ENCODE peak calls at places on chromosome 18, in nine cellular contexts. I, G, B, A, H, Y, L, Z and M are unnamed samples.
A peak's percentile ranks its signal among the peaks of the same experiment; 100 is the strongest.

GRCh38 chr18:62200121-62200914 is 13.3 kb downstream of the RELCH start:
- DNase-seq in I (no peak), G (no peak), B (no peak), A (no peak), H (no peak), Y (no peak), L (no peak), Z (peak; percentile 36), M (peak; percentile 43)

GRCh38 chr18:2451556-2451955 is 119.7 kb downstream of the METTL4 start:
- DNase-seq in I (no peak), G (no peak), B (no peak), A (no peak), H (no peak), Y (no peak), L (no peak), Z (no peak), M (no peak)

GRCh38 chr18:36311026-36311570 is 13.6 kb downstream of the FHOD3 start:
- DNase-seq in I (no peak), G (no peak), B (no peak), A (no peak), H (no peak), Y (no peak), L (no peak), Z (no peak), M (no peak)

GRCh38 chr18:42893991-42894390 is 221.5 kb downstream of the RIT2 start:
- DNase-seq in I (no peak), G (no peak), B (no peak), A (peak; percentile 2), H (no peak), Y (no peak), L (no peak), Z (no peak), M (no peak)

GRCh38 chr18:71729611-71730010 is 814.5 kb downstream of the CBLN2 start:
- DNase-seq in I (no peak), G (no peak), B (no peak), A (no peak), H (no peak), Y (no peak), L (no peak), Z (no peak), M (no peak)

GRCh38 chr18:77044866-77045664 is 87.5 kb downstream of the MBP start:
- DNase-seq in I (no peak), G (peak; percentile 68), B (no peak), A (no peak), H (no peak), Y (no peak), L (peak; percentile 78), Z (no peak), M (no peak)

GRCh38 chr18:30177056-30177455 is 865.5 kb downstream of the DSC3 start:
- DNase-seq in I (no peak), G (no peak), B (no peak), A (no peak), H (no peak), Y (no peak), L (no peak), Z (no peak), M (peak; percentile 42)

GRCh38 chr18:22913861-22914260 is 19.3 kb upstream of the RBBP8 start:
- DNase-seq in I (peak; percentile 85), G (peak; percentile 72), B (no peak), A (no peak), H (no peak), Y (no peak), L (no peak), Z (no peak), M (peak; percentile 99)

GRCh38 chr18:56062931-56063330 is 474.9 kb upstream of the TCF4 start:
- DNase-seq in I (no peak), G (no peak), B (no peak), A (no peak), H (no peak), Y (no peak), L (no peak), Z (no peak), M (no peak)

GRCh38 chr18:39480494-39481245 is 1915.1 kb upstream of the CELF4 start:
- DNase-seq in I (no peak), G (no peak), B (no peak), A (no peak), H (no peak), Y (no peak), L (no peak), Z (peak; percentile 55), M (peak; percentile 59)

GRCh38 chr18:75350440-75350839 is 77.1 kb downstream of the SMIM21 start:
- DNase-seq in I (no peak), G (peak; percentile 55), B (no peak), A (peak; percentile 65), H (peak; percentile 4), Y (no peak), L (no peak), Z (no peak), M (no peak)

GRCh38 chr18:75455249-75456183 is 28.0 kb upstream of the SMIM21 start:
- DNase-seq in I (no peak), G (no peak), B (no peak), A (peak; percentile 65), H (no peak), Y (no peak), L (no peak), Z (peak; percentile 18), M (no peak)

GRCh38 chr18:77102246-77103040 is 30.1 kb downstream of the MBP start:
- DNase-seq in I (no peak), G (no peak), B (no peak), A (no peak), H (peak; percentile 69), Y (no peak), L (peak; percentile 58), Z (peak; percentile 93), M (peak; percentile 59)

GRCh38 chr18:67417864-67418523 is 98.5 kb downstream of the DSEL start:
- DNase-seq in I (no peak), G (no peak), B (no peak), A (no peak), H (no peak), Y (no peak), L (no peak), Z (peak; percentile 57), M (peak; percentile 41)

DNA sequence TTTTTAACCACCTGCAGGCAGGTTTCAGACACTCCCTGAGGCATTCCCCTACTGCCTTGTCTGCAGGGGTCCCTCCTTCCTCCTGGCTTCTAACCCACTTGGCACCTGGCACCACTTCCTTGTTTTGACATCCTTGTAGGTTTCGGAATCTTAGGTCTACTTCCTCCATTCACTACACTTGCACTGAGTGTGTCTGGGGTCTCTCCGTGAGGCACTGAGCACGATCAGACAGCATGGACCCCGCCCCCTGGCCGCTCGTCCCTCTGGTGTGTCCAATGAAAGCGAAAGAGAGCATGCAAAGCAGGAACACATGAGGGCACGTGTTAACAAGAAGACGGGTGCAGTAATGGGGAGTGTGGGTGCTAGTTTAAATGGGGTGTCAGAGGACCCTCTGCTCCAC is 63.8 kb downstream of the HAUS1 start:
- DNase-seq in I (no peak), G (peak; percentile 83), B (no peak), A (no peak), H (no peak), Y (no peak), L (peak; percentile 88), Z (no peak), M (no peak)
- H3K4me3 ChIP-seq in I (no peak overlapping the region), G (no peak overlapping the region), B (no peak overlapping the region), A (no peak overlapping the region), H (no peak overlapping the region), Y (no peak overlapping the region), L (peak overlapping the region; percentile 24), Z (no peak overlapping the region), M (no peak overlapping the region)

DNA sequence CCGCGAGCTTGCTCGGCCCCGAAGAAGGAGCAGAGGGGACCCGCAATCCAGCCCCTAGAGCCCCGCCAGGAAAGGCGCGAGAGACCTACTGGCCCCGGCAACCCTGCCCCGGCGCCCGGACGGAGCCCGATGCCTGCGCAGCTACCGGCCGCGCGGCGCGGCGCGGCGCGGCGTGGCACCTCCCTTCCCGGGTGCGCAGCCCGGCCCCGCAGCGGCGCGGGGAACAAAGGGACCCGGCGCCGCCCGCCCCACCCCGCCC is 327 bp downstream of the CDH2 start:
- DNase-seq in I (no peak), G (no peak), B (no peak), A (no peak), H (no peak), Y (no peak), L (no peak), Z (no peak), M (no peak)
- TF ChIP-seq CTCF in I (no peak), G (no peak), B (no peak), A (no peak), H (no peak), Y (no peak), L (no peak), Z (no peak), M (no peak)

DNA sequence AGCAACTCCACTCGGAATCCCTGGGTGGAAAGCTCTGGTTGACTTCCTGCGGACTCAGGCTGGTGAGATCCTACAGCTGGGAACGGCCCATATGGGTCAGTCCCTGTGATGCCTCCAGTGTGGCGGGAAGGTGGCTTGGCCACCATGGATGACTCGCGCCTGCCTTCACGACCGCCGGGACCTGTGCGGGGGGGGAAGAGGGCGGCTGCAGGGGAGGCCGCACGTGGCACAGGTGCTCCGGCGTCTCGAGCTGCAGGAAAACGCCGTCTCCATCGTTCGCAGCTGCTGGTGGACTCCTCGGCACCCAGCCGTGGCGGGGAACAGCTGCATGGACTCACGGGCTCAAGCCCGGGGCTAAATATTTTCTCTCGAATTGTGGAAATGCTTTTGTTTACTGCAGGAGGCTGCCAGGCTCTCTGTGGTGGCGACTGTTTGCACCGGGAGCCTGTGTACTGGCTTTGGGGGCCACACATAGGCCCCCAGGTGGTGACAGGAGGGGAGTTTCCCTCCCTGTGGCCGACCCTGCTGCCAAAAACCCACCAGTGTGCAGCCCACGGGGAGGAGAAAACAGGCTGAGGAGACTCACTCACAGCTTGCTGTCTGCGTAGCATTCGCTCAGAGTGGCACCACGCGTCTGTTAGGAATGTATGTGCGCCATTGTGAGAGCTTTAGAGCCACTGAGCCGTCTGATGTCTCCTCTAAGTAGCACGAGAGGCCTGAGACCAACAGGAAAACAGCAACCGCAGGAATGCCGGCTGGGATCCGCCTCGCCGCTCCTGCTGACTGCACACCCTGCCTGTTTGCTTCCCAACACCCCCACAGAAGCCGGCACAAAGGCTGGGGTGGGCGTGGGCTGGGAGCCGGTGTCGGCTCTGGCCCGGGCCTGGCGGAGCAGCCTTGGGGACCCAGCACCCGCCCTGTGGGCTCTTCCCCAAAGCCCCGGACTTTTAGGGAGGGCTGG is 89.2 kb downstream of the NFATC1 start:
- DNase-seq in I (no peak), G (peak; percentile 46), B (peak; percentile 43), A (peak; percentile 77), H (peak; percentile 92), Y (peak; percentile 71), L (no peak), Z (peak; percentile 98), M (peak; percentile 72)
- H3K36me3 ChIP-seq in I (no peaks in the 10 kb centered on the region), G (no peaks in the 10 kb centered on the region), B (peaks cover 8% of the 10 kb centered on the region), A (no peaks in the 10 kb centered on the region), H (no peaks in the 10 kb centered on the region), Y (peaks cover 9% of the 10 kb centered on the region), L (peaks cover 3% of the 10 kb centered on the region), Z (no peaks in the 10 kb centered on the region), M (no peaks in the 10 kb centered on the region)

DNA sequence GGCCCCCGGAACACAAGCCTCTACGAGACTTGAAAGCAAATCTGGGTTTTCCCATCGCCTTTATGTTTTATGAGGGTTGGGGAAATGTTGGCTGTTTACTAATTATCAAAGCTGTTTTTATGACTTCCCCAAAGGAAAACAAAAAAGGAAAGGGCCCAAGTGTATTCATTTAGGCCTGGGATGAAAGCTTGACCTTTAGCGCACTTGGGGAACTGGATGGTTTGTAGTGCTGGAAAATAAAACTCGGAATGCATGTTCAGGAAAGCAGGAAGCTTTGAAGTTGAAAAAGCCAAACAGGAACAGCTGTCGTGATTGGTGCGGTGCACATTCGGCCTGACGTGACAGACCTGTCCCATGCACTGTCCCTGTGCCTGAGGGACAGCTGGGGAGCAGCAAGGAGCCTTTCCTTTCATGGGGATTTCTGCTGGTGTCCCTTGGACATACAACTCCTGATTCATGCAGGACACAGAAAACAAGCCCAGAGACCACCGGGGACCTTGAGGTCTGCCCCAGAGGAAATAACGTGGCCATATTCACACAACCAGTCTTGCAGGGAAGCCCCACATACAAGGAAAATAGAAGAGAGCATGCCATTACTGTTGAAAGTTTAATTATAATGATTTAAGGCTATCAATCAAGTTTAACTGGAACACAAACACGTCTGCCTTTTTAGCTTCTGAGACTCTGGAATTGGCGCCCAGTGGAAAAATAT is 169.7 kb upstream of the APCDD1 start:
- DNase-seq in I (no peak), G (no peak), B (no peak), A (no peak), H (no peak), Y (no peak), L (no peak), Z (no peak), M (no peak)
- H3K4me3 ChIP-seq in I (no peak overlapping the region), G (no peak overlapping the region), B (no peak overlapping the region), A (no peak overlapping the region), H (no peak overlapping the region), Y (no peak overlapping the region), L (no peak overlapping the region), Z (no peak overlapping the region), M (no peak overlapping the region)